ENCODE peak calls at places on chromosomes 7 and 10, in ten cellular contexts. One of them, this sample, is unnamed.

GRCh38 chr10:9294132-9294663 is 1239.7 kb downstream of the GATA3 start:
- DNase-seq in fibroblast of lung: no peak
- DNase-seq in Kasumi-1: no peak
- DNase-seq in stimulated activated naive CD8-positive, alpha-beta T cell treated with anti-CD3 and anti-CD28 coated beads, Interleukin-15, Interleukin-2, amounts not matched to agents 100 U/mL and 50 U/mL, for 24 hours: no peak
- DNase-seq in NCI-H446: no peak
- DNase-seq in ascending aorta: no peak
- DNase-seq in NCI-H748 treated with DMSO at 0.1 percent for 48 hours: no peak
- DNase-seq in activated CD8-positive, alpha-beta memory T cell treated with anti-CD3 and anti-CD28 coated beads for 48 hours: no peak
- DNase-seq in activated naive CD8-positive, alpha-beta T cell treated with anti-CD3 and anti-CD28 coated beads, Interleukin-2, amount 50 U/mL, for 16 hours: no peak
- DNase-seq in T-helper 2 cell: no peak
- DNase-seq in this sample: no peak

GRCh38 chr10:16848562-16849154 is 31.4 kb upstream of the RSU1 start:
- DNase-seq in ascending aorta: peak
- DNase-seq in T-helper 2 cell: no peak
- DNase-seq in activated naive CD8-positive, alpha-beta T cell treated with anti-CD3 and anti-CD28 coated beads, Interleukin-2, amount 50 U/mL, for 16 hours: no peak
- DNase-seq in fibroblast of lung: peak
- DNase-seq in stimulated activated naive CD8-positive, alpha-beta T cell treated with anti-CD3 and anti-CD28 coated beads, Interleukin-15, Interleukin-2, amounts not matched to agents 100 U/mL and 50 U/mL, for 24 hours: no peak
- DNase-seq in NCI-H748 treated with DMSO at 0.1 percent for 48 hours: no peak
- DNase-seq in Kasumi-1: no peak
- DNase-seq in activated CD8-positive, alpha-beta memory T cell treated with anti-CD3 and anti-CD28 coated beads for 48 hours: no peak
- DNase-seq in NCI-H446: no peak
- DNase-seq in this sample: no peak

GRCh38 chr10:79387974-79388850 is 40.9 kb downstream of the PPIF start:
- DNase-seq in activated CD8-positive, alpha-beta memory T cell treated with anti-CD3 and anti-CD28 coated beads for 48 hours: no peak
- DNase-seq in stimulated activated naive CD8-positive, alpha-beta T cell treated with anti-CD3 and anti-CD28 coated beads, Interleukin-15, Interleukin-2, amounts not matched to agents 100 U/mL and 50 U/mL, for 24 hours: peak
- DNase-seq in fibroblast of lung: no peak
- DNase-seq in T-helper 2 cell: no peak
- DNase-seq in ascending aorta: peak
- DNase-seq in activated naive CD8-positive, alpha-beta T cell treated with anti-CD3 and anti-CD28 coated beads, Interleukin-2, amount 50 U/mL, for 16 hours: no peak
- DNase-seq in NCI-H446: no peak
- DNase-seq in Kasumi-1: no peak
- DNase-seq in NCI-H748 treated with DMSO at 0.1 percent for 48 hours: no peak
- DNase-seq in this sample: no peak

GRCh38 chr7:142566291-142566690 is 183.0 kb upstream of the PRSS1 start:
- DNase-seq in activated naive CD8-positive, alpha-beta T cell treated with anti-CD3 and anti-CD28 coated beads, Interleukin-2, amount 50 U/mL, for 16 hours: no peak
- DNase-seq in fibroblast of lung: no peak
- DNase-seq in activated CD8-positive, alpha-beta memory T cell treated with anti-CD3 and anti-CD28 coated beads for 48 hours: no peak
- DNase-seq in T-helper 2 cell: no peak
- DNase-seq in NCI-H446: no peak
- DNase-seq in NCI-H748 treated with DMSO at 0.1 percent for 48 hours: no peak
- DNase-seq in Kasumi-1: no peak
- DNase-seq in ascending aorta: no peak
- DNase-seq in stimulated activated naive CD8-positive, alpha-beta T cell treated with anti-CD3 and anti-CD28 coated beads, Interleukin-15, Interleukin-2, amounts not matched to agents 100 U/mL and 50 U/mL, for 24 hours: no peak
- DNase-seq in this sample: no peak

GRCh38 chr7:11710392-11710791 is 121.6 kb downstream of the THSD7A start:
- DNase-seq in activated naive CD8-positive, alpha-beta T cell treated with anti-CD3 and anti-CD28 coated beads, Interleukin-2, amount 50 U/mL, for 16 hours: no peak
- DNase-seq in fibroblast of lung: no peak
- DNase-seq in NCI-H748 treated with DMSO at 0.1 percent for 48 hours: no peak
- DNase-seq in stimulated activated naive CD8-positive, alpha-beta T cell treated with anti-CD3 and anti-CD28 coated beads, Interleukin-15, Interleukin-2, amounts not matched to agents 100 U/mL and 50 U/mL, for 24 hours: no peak
- DNase-seq in Kasumi-1: no peak
- DNase-seq in T-helper 2 cell: no peak
- DNase-seq in NCI-H446: no peak
- DNase-seq in ascending aorta: no peak
- DNase-seq in activated CD8-positive, alpha-beta memory T cell treated with anti-CD3 and anti-CD28 coated beads for 48 hours: no peak
- DNase-seq in this sample: no peak

GRCh38 chr10:60430836-60431597 is 41.3 kb upstream of the ANK3 start:
- DNase-seq in NCI-H748 treated with DMSO at 0.1 percent for 48 hours: no peak
- DNase-seq in ascending aorta: no peak
- DNase-seq in stimulated activated naive CD8-positive, alpha-beta T cell treated with anti-CD3 and anti-CD28 coated beads, Interleukin-15, Interleukin-2, amounts not matched to agents 100 U/mL and 50 U/mL, for 24 hours: no peak
- DNase-seq in NCI-H446: no peak
- DNase-seq in activated naive CD8-positive, alpha-beta T cell treated with anti-CD3 and anti-CD28 coated beads, Interleukin-2, amount 50 U/mL, for 16 hours: no peak
- DNase-seq in fibroblast of lung: peak
- DNase-seq in activated CD8-positive, alpha-beta memory T cell treated with anti-CD3 and anti-CD28 coated beads for 48 hours: no peak
- DNase-seq in Kasumi-1: no peak
- DNase-seq in T-helper 2 cell: no peak
- DNase-seq in this sample: no peak

GRCh38 chr10:130189466-130190064 is 53.4 kb downstream of the GLRX3 start:
- DNase-seq in NCI-H748 treated with DMSO at 0.1 percent for 48 hours: no peak
- DNase-seq in Kasumi-1: no peak
- DNase-seq in stimulated activated naive CD8-positive, alpha-beta T cell treated with anti-CD3 and anti-CD28 coated beads, Interleukin-15, Interleukin-2, amounts not matched to agents 100 U/mL and 50 U/mL, for 24 hours: no peak
- DNase-seq in ascending aorta: no peak
- DNase-seq in NCI-H446: no peak
- DNase-seq in fibroblast of lung: no peak
- DNase-seq in activated naive CD8-positive, alpha-beta T cell treated with anti-CD3 and anti-CD28 coated beads, Interleukin-2, amount 50 U/mL, for 16 hours: no peak
- DNase-seq in T-helper 2 cell: no peak
- DNase-seq in activated CD8-positive, alpha-beta memory T cell treated with anti-CD3 and anti-CD28 coated beads for 48 hours: no peak
- DNase-seq in this sample: no peak

GRCh38 chr10:91090761-91091529 is 129.5 kb upstream of the PCGF5 start:
- DNase-seq in stimulated activated naive CD8-positive, alpha-beta T cell treated with anti-CD3 and anti-CD28 coated beads, Interleukin-15, Interleukin-2, amounts not matched to agents 100 U/mL and 50 U/mL, for 24 hours: no peak
- DNase-seq in Kasumi-1: peak
- DNase-seq in NCI-H748 treated with DMSO at 0.1 percent for 48 hours: no peak
- DNase-seq in activated naive CD8-positive, alpha-beta T cell treated with anti-CD3 and anti-CD28 coated beads, Interleukin-2, amount 50 U/mL, for 16 hours: no peak
- DNase-seq in T-helper 2 cell: no peak
- DNase-seq in activated CD8-positive, alpha-beta memory T cell treated with anti-CD3 and anti-CD28 coated beads for 48 hours: no peak
- DNase-seq in fibroblast of lung: peak
- DNase-seq in NCI-H446: no peak
- DNase-seq in ascending aorta: peak
- DNase-seq in this sample: no peak

GRCh38 chr7:83936056-83936703 is 258.4 kb downstream of the SEMA3A start:
- DNase-seq in fibroblast of lung: peak
- DNase-seq in NCI-H446: peak
- DNase-seq in activated naive CD8-positive, alpha-beta T cell treated with anti-CD3 and anti-CD28 coated beads, Interleukin-2, amount 50 U/mL, for 16 hours: no peak
- DNase-seq in activated CD8-positive, alpha-beta memory T cell treated with anti-CD3 and anti-CD28 coated beads for 48 hours: no peak
- DNase-seq in stimulated activated naive CD8-positive, alpha-beta T cell treated with anti-CD3 and anti-CD28 coated beads, Interleukin-15, Interleukin-2, amounts not matched to agents 100 U/mL and 50 U/mL, for 24 hours: peak
- DNase-seq in T-helper 2 cell: no peak
- DNase-seq in ascending aorta: no peak
- DNase-seq in NCI-H748 treated with DMSO at 0.1 percent for 48 hours: peak
- DNase-seq in Kasumi-1: peak
- DNase-seq in this sample: peak

GRCh38 chr7:141664450-141664849 is 37.5 kb downstream of the DENND11 start:
- DNase-seq in T-helper 2 cell: no peak
- DNase-seq in NCI-H748 treated with DMSO at 0.1 percent for 48 hours: no peak
- DNase-seq in activated CD8-positive, alpha-beta memory T cell treated with anti-CD3 and anti-CD28 coated beads for 48 hours: no peak
- DNase-seq in stimulated activated naive CD8-positive, alpha-beta T cell treated with anti-CD3 and anti-CD28 coated beads, Interleukin-15, Interleukin-2, amounts not matched to agents 100 U/mL and 50 U/mL, for 24 hours: no peak
- DNase-seq in activated naive CD8-positive, alpha-beta T cell treated with anti-CD3 and anti-CD28 coated beads, Interleukin-2, amount 50 U/mL, for 16 hours: no peak
- DNase-seq in ascending aorta: no peak
- DNase-seq in Kasumi-1: no peak
- DNase-seq in fibroblast of lung: no peak
- DNase-seq in NCI-H446: no peak
- DNase-seq in this sample: no peak

GRCh38 chr7:1966631-1967200 is 266.0 kb downstream of the MAD1L1 start:
- DNase-seq in T-helper 2 cell: no peak
- DNase-seq in activated CD8-positive, alpha-beta memory T cell treated with anti-CD3 and anti-CD28 coated beads for 48 hours: no peak
- DNase-seq in stimulated activated naive CD8-positive, alpha-beta T cell treated with anti-CD3 and anti-CD28 coated beads, Interleukin-15, Interleukin-2, amounts not matched to agents 100 U/mL and 50 U/mL, for 24 hours: no peak
- DNase-seq in activated naive CD8-positive, alpha-beta T cell treated with anti-CD3 and anti-CD28 coated beads, Interleukin-2, amount 50 U/mL, for 16 hours: no peak
- DNase-seq in ascending aorta: no peak
- DNase-seq in NCI-H446: no peak
- DNase-seq in NCI-H748 treated with DMSO at 0.1 percent for 48 hours: no peak
- DNase-seq in fibroblast of lung: no peak
- DNase-seq in Kasumi-1: no peak
- DNase-seq in this sample: no peak

GRCh38 chr10:117165557-117166419 is 27.7 kb upstream of the VAX1 start:
- DNase-seq in stimulated activated naive CD8-positive, alpha-beta T cell treated with anti-CD3 and anti-CD28 coated beads, Interleukin-15, Interleukin-2, amounts not matched to agents 100 U/mL and 50 U/mL, for 24 hours: peak
- DNase-seq in Kasumi-1: peak
- DNase-seq in activated naive CD8-positive, alpha-beta T cell treated with anti-CD3 and anti-CD28 coated beads, Interleukin-2, amount 50 U/mL, for 16 hours: no peak
- DNase-seq in fibroblast of lung: peak
- DNase-seq in ascending aorta: no peak
- DNase-seq in NCI-H748 treated with DMSO at 0.1 percent for 48 hours: no peak
- DNase-seq in NCI-H446: no peak
- DNase-seq in T-helper 2 cell: no peak
- DNase-seq in activated CD8-positive, alpha-beta memory T cell treated with anti-CD3 and anti-CD28 coated beads for 48 hours: no peak
- DNase-seq in this sample: no peak

GRCh38 chr7:98867271-98867701 is 2.5 kb downstream of the TMEM130 start:
- DNase-seq in fibroblast of lung: peak
- DNase-seq in stimulated activated naive CD8-positive, alpha-beta T cell treated with anti-CD3 and anti-CD28 coated beads, Interleukin-15, Interleukin-2, amounts not matched to agents 100 U/mL and 50 U/mL, for 24 hours: no peak
- DNase-seq in NCI-H446: no peak
- DNase-seq in T-helper 2 cell: no peak
- DNase-seq in NCI-H748 treated with DMSO at 0.1 percent for 48 hours: no peak
- DNase-seq in Kasumi-1: no peak
- DNase-seq in ascending aorta: no peak
- DNase-seq in activated naive CD8-positive, alpha-beta T cell treated with anti-CD3 and anti-CD28 coated beads, Interleukin-2, amount 50 U/mL, for 16 hours: no peak
- DNase-seq in activated CD8-positive, alpha-beta memory T cell treated with anti-CD3 and anti-CD28 coated beads for 48 hours: no peak
- DNase-seq in this sample: peak

GRCh38 chr7:78226059-78226658 is 427.6 kb downstream of the PHTF2 start:
- DNase-seq in Kasumi-1: no peak
- DNase-seq in NCI-H446: peak
- DNase-seq in activated CD8-positive, alpha-beta memory T cell treated with anti-CD3 and anti-CD28 coated beads for 48 hours: no peak
- DNase-seq in NCI-H748 treated with DMSO at 0.1 percent for 48 hours: peak
- DNase-seq in stimulated activated naive CD8-positive, alpha-beta T cell treated with anti-CD3 and anti-CD28 coated beads, Interleukin-15, Interleukin-2, amounts not matched to agents 100 U/mL and 50 U/mL, for 24 hours: peak
- DNase-seq in ascending aorta: peak
- DNase-seq in T-helper 2 cell: no peak
- DNase-seq in activated naive CD8-positive, alpha-beta T cell treated with anti-CD3 and anti-CD28 coated beads, Interleukin-2, amount 50 U/mL, for 16 hours: no peak
- DNase-seq in fibroblast of lung: peak
- DNase-seq in this sample: peak

GRCh38 chr10:11587860-11588259 is 23.6 kb downstream of the USP6NL start:
- DNase-seq in fibroblast of lung: no peak
- DNase-seq in activated naive CD8-positive, alpha-beta T cell treated with anti-CD3 and anti-CD28 coated beads, Interleukin-2, amount 50 U/mL, for 16 hours: no peak
- DNase-seq in NCI-H748 treated with DMSO at 0.1 percent for 48 hours: no peak
- DNase-seq in Kasumi-1: no peak
- DNase-seq in T-helper 2 cell: no peak
- DNase-seq in activated CD8-positive, alpha-beta memory T cell treated with anti-CD3 and anti-CD28 coated beads for 48 hours: no peak
- DNase-seq in stimulated activated naive CD8-positive, alpha-beta T cell treated with anti-CD3 and anti-CD28 coated beads, Interleukin-15, Interleukin-2, amounts not matched to agents 100 U/mL and 50 U/mL, for 24 hours: no peak
- DNase-seq in ascending aorta: no peak
- DNase-seq in NCI-H446: no peak
- DNase-seq in this sample: no peak

GRCh38 chr7:157688439-157689268 is 351.9 kb downstream of the DNAJB6 start:
- DNase-seq in NCI-H748 treated with DMSO at 0.1 percent for 48 hours: no peak
- DNase-seq in activated naive CD8-positive, alpha-beta T cell treated with anti-CD3 and anti-CD28 coated beads, Interleukin-2, amount 50 U/mL, for 16 hours: no peak
- DNase-seq in activated CD8-positive, alpha-beta memory T cell treated with anti-CD3 and anti-CD28 coated beads for 48 hours: no peak
- DNase-seq in stimulated activated naive CD8-positive, alpha-beta T cell treated with anti-CD3 and anti-CD28 coated beads, Interleukin-15, Interleukin-2, amounts not matched to agents 100 U/mL and 50 U/mL, for 24 hours: no peak
- DNase-seq in ascending aorta: peak
- DNase-seq in T-helper 2 cell: no peak
- DNase-seq in Kasumi-1: no peak
- DNase-seq in fibroblast of lung: no peak
- DNase-seq in NCI-H446: no peak
- DNase-seq in this sample: no peak

GRCh38 chr7:106864298-106865081 is 592 bp upstream of the PIK3CG start:
- DNase-seq in Kasumi-1: peak
- DNase-seq in NCI-H748 treated with DMSO at 0.1 percent for 48 hours: no peak
- DNase-seq in activated naive CD8-positive, alpha-beta T cell treated with anti-CD3 and anti-CD28 coated beads, Interleukin-2, amount 50 U/mL, for 16 hours: no peak
- DNase-seq in activated CD8-positive, alpha-beta memory T cell treated with anti-CD3 and anti-CD28 coated beads for 48 hours: no peak
- DNase-seq in fibroblast of lung: no peak
- DNase-seq in NCI-H446: no peak
- DNase-seq in T-helper 2 cell: no peak
- DNase-seq in ascending aorta: no peak
- DNase-seq in stimulated activated naive CD8-positive, alpha-beta T cell treated with anti-CD3 and anti-CD28 coated beads, Interleukin-15, Interleukin-2, amounts not matched to agents 100 U/mL and 50 U/mL, for 24 hours: no peak
- DNase-seq in this sample: no peak

GRCh38 chr10:61970182-61971015 is 68.9 kb downstream of the ARID5B start:
- DNase-seq in NCI-H748 treated with DMSO at 0.1 percent for 48 hours: no peak
- DNase-seq in T-helper 2 cell: no peak
- DNase-seq in stimulated activated naive CD8-positive, alpha-beta T cell treated with anti-CD3 and anti-CD28 coated beads, Interleukin-15, Interleukin-2, amounts not matched to agents 100 U/mL and 50 U/mL, for 24 hours: no peak
- DNase-seq in activated CD8-positive, alpha-beta memory T cell treated with anti-CD3 and anti-CD28 coated beads for 48 hours: no peak
- DNase-seq in Kasumi-1: no peak
- DNase-seq in activated naive CD8-positive, alpha-beta T cell treated with anti-CD3 and anti-CD28 coated beads, Interleukin-2, amount 50 U/mL, for 16 hours: no peak
- DNase-seq in fibroblast of lung: peak
- DNase-seq in ascending aorta: no peak
- DNase-seq in NCI-H446: peak
- DNase-seq in this sample: no peak

GRCh38 chr7:39202041-39202440 is 224.3 kb downstream of the POU6F2 start:
- DNase-seq in NCI-H748 treated with DMSO at 0.1 percent for 48 hours: no peak
- DNase-seq in activated CD8-positive, alpha-beta memory T cell treated with anti-CD3 and anti-CD28 coated beads for 48 hours: no peak
- DNase-seq in fibroblast of lung: no peak
- DNase-seq in activated naive CD8-positive, alpha-beta T cell treated with anti-CD3 and anti-CD28 coated beads, Interleukin-2, amount 50 U/mL, for 16 hours: no peak
- DNase-seq in ascending aorta: no peak
- DNase-seq in Kasumi-1: no peak
- DNase-seq in stimulated activated naive CD8-positive, alpha-beta T cell treated with anti-CD3 and anti-CD28 coated beads, Interleukin-15, Interleukin-2, amounts not matched to agents 100 U/mL and 50 U/mL, for 24 hours: no peak
- DNase-seq in NCI-H446: no peak
- DNase-seq in T-helper 2 cell: no peak
- DNase-seq in this sample: no peak

GRCh38 chr7:134827889-134828288 is 48.5 kb downstream of the CALD1 start:
- DNase-seq in activated CD8-positive, alpha-beta memory T cell treated with anti-CD3 and anti-CD28 coated beads for 48 hours: no peak
- DNase-seq in ascending aorta: peak
- DNase-seq in stimulated activated naive CD8-positive, alpha-beta T cell treated with anti-CD3 and anti-CD28 coated beads, Interleukin-15, Interleukin-2, amounts not matched to agents 100 U/mL and 50 U/mL, for 24 hours: no peak
- DNase-seq in NCI-H446: no peak
- DNase-seq in NCI-H748 treated with DMSO at 0.1 percent for 48 hours: no peak
- DNase-seq in T-helper 2 cell: no peak
- DNase-seq in activated naive CD8-positive, alpha-beta T cell treated with anti-CD3 and anti-CD28 coated beads, Interleukin-2, amount 50 U/mL, for 16 hours: no peak
- DNase-seq in fibroblast of lung: peak
- DNase-seq in Kasumi-1: no peak
- DNase-seq in this sample: no peak

GRCh38 chr7:151599401-151600227 is 79.9 kb upstream of the RHEB start:
- DNase-seq in activated naive CD8-positive, alpha-beta T cell treated with anti-CD3 and anti-CD28 coated beads, Interleukin-2, amount 50 U/mL, for 16 hours: no peak
- DNase-seq in NCI-H446: peak
- DNase-seq in fibroblast of lung: peak
- DNase-seq in NCI-H748 treated with DMSO at 0.1 percent for 48 hours: no peak
- DNase-seq in ascending aorta: peak
- DNase-seq in Kasumi-1: no peak
- DNase-seq in stimulated activated naive CD8-positive, alpha-beta T cell treated with anti-CD3 and anti-CD28 coated beads, Interleukin-15, Interleukin-2, amounts not matched to agents 100 U/mL and 50 U/mL, for 24 hours: peak
- DNase-seq in T-helper 2 cell: no peak
- DNase-seq in activated CD8-positive, alpha-beta memory T cell treated with anti-CD3 and anti-CD28 coated beads for 48 hours: no peak
- DNase-seq in this sample: no peak

GRCh38 chr7:139180700-139181311 is 50.2 kb upstream of the UBN2 start:
- DNase-seq in stimulated activated naive CD8-positive, alpha-beta T cell treated with anti-CD3 and anti-CD28 coated beads, Interleukin-15, Interleukin-2, amounts not matched to agents 100 U/mL and 50 U/mL, for 24 hours: no peak
- DNase-seq in Kasumi-1: no peak
- DNase-seq in NCI-H446: no peak
- DNase-seq in activated naive CD8-positive, alpha-beta T cell treated with anti-CD3 and anti-CD28 coated beads, Interleukin-2, amount 50 U/mL, for 16 hours: no peak
- DNase-seq in activated CD8-positive, alpha-beta memory T cell treated with anti-CD3 and anti-CD28 coated beads for 48 hours: no peak
- DNase-seq in NCI-H748 treated with DMSO at 0.1 percent for 48 hours: no peak
- DNase-seq in ascending aorta: no peak
- DNase-seq in T-helper 2 cell: no peak
- DNase-seq in fibroblast of lung: no peak
- DNase-seq in this sample: no peak

GRCh38 chr10:77926566-77927342 is at the start of gene DLG5:
- DNase-seq in NCI-H446: no peak
- DNase-seq in ascending aorta: peak
- DNase-seq in stimulated activated naive CD8-positive, alpha-beta T cell treated with anti-CD3 and anti-CD28 coated beads, Interleukin-15, Interleukin-2, amounts not matched to agents 100 U/mL and 50 U/mL, for 24 hours: peak
- DNase-seq in T-helper 2 cell: no peak
- DNase-seq in fibroblast of lung: peak
- DNase-seq in NCI-H748 treated with DMSO at 0.1 percent for 48 hours: no peak
- DNase-seq in Kasumi-1: peak
- DNase-seq in activated CD8-positive, alpha-beta memory T cell treated with anti-CD3 and anti-CD28 coated beads for 48 hours: no peak
- DNase-seq in activated naive CD8-positive, alpha-beta T cell treated with anti-CD3 and anti-CD28 coated beads, Interleukin-2, amount 50 U/mL, for 16 hours: no peak
- DNase-seq in this sample: no peak

GRCh38 chr7:47804767-47805545 is 143.3 kb downstream of the PKD1L1 start:
- DNase-seq in fibroblast of lung: peak
- DNase-seq in NCI-H446: no peak
- DNase-seq in Kasumi-1: no peak
- DNase-seq in ascending aorta: no peak
- DNase-seq in activated CD8-positive, alpha-beta memory T cell treated with anti-CD3 and anti-CD28 coated beads for 48 hours: no peak
- DNase-seq in activated naive CD8-positive, alpha-beta T cell treated with anti-CD3 and anti-CD28 coated beads, Interleukin-2, amount 50 U/mL, for 16 hours: no peak
- DNase-seq in T-helper 2 cell: no peak
- DNase-seq in stimulated activated naive CD8-positive, alpha-beta T cell treated with anti-CD3 and anti-CD28 coated beads, Interleukin-15, Interleukin-2, amounts not matched to agents 100 U/mL and 50 U/mL, for 24 hours: no peak
- DNase-seq in NCI-H748 treated with DMSO at 0.1 percent for 48 hours: no peak
- DNase-seq in this sample: no peak

GRCh38 chr10:97572214-97572989 is at the start of gene ANKRD2:
- DNase-seq in activated naive CD8-positive, alpha-beta T cell treated with anti-CD3 and anti-CD28 coated beads, Interleukin-2, amount 50 U/mL, for 16 hours: no peak
- DNase-seq in activated CD8-positive, alpha-beta memory T cell treated with anti-CD3 and anti-CD28 coated beads for 48 hours: peak
- DNase-seq in NCI-H446: peak
- DNase-seq in stimulated activated naive CD8-positive, alpha-beta T cell treated with anti-CD3 and anti-CD28 coated beads, Interleukin-15, Interleukin-2, amounts not matched to agents 100 U/mL and 50 U/mL, for 24 hours: peak
- DNase-seq in NCI-H748 treated with DMSO at 0.1 percent for 48 hours: no peak
- DNase-seq in Kasumi-1: peak
- DNase-seq in fibroblast of lung: peak
- DNase-seq in ascending aorta: peak
- DNase-seq in T-helper 2 cell: peak
- DNase-seq in this sample: peak

GRCh38 chr10:87861566-87861952 is 1.8 kb downstream of the KLLN start:
- DNase-seq in NCI-H748 treated with DMSO at 0.1 percent for 48 hours: peak
- DNase-seq in stimulated activated naive CD8-positive, alpha-beta T cell treated with anti-CD3 and anti-CD28 coated beads, Interleukin-15, Interleukin-2, amounts not matched to agents 100 U/mL and 50 U/mL, for 24 hours: peak
- DNase-seq in Kasumi-1: peak
- DNase-seq in activated CD8-positive, alpha-beta memory T cell treated with anti-CD3 and anti-CD28 coated beads for 48 hours: no peak
- DNase-seq in NCI-H446: no peak
- DNase-seq in activated naive CD8-positive, alpha-beta T cell treated with anti-CD3 and anti-CD28 coated beads, Interleukin-2, amount 50 U/mL, for 16 hours: no peak
- DNase-seq in fibroblast of lung: peak
- DNase-seq in ascending aorta: peak
- DNase-seq in T-helper 2 cell: no peak
- DNase-seq in this sample: no peak

GRCh38 chr7:94431620-94432295 is 37.1 kb downstream of the COL1A2 start:
- DNase-seq in activated CD8-positive, alpha-beta memory T cell treated with anti-CD3 and anti-CD28 coated beads for 48 hours: no peak
- DNase-seq in fibroblast of lung: peak
- DNase-seq in activated naive CD8-positive, alpha-beta T cell treated with anti-CD3 and anti-CD28 coated beads, Interleukin-2, amount 50 U/mL, for 16 hours: no peak
- DNase-seq in NCI-H748 treated with DMSO at 0.1 percent for 48 hours: no peak
- DNase-seq in ascending aorta: no peak
- DNase-seq in stimulated activated naive CD8-positive, alpha-beta T cell treated with anti-CD3 and anti-CD28 coated beads, Interleukin-15, Interleukin-2, amounts not matched to agents 100 U/mL and 50 U/mL, for 24 hours: no peak
- DNase-seq in Kasumi-1: no peak
- DNase-seq in NCI-H446: no peak
- DNase-seq in T-helper 2 cell: no peak
- DNase-seq in this sample: no peak

This sample was measured in COR-L47.